ENCODE peak calls at places on chromosomes 6 and 20, in nine cellular contexts. One of them, this sample, is unnamed.
A peak's percentile ranks its signal among the peaks of the same experiment; 100 is the strongest.

GRCh38 chr20:46803446-46804020 is 91.1 kb upstream of the EYA2 start:
- DNase-seq in mammary epithelial cell: no peak
- DNase-seq in CD8-positive, alpha-beta T cell: no peak
- DNase-seq in SJSA1: no peak
- DNase-seq in lower lobe of right lung: no peak
- DNase-seq in heart left ventricle: no peak
- DNase-seq in heart right ventricle: no peak
- DNase-seq in Peyer's patch: no peak
- DNase-seq in HepG2: no peak
- DNase-seq in this sample: no peak

GRCh38 chr6:4607026-4607704 is 169.0 kb upstream of the CDYL start:
- DNase-seq in lower lobe of right lung: no peak
- DNase-seq in CD8-positive, alpha-beta T cell: no peak
- DNase-seq in HepG2: no peak
- DNase-seq in SJSA1: peak; percentile 45
- DNase-seq in Peyer's patch: no peak
- DNase-seq in heart right ventricle: peak; percentile 29
- DNase-seq in mammary epithelial cell: peak; percentile 82
- DNase-seq in heart left ventricle: no peak
- DNase-seq in this sample: no peak

GRCh38 chr6:26553739-26554668 is 15.8 kb downstream of the HMGN4 start:
- DNase-seq in SJSA1: peak; percentile 97
- DNase-seq in mammary epithelial cell: peak; percentile 89
- DNase-seq in heart left ventricle: peak; percentile 79
- DNase-seq in heart right ventricle: peak; percentile 77
- DNase-seq in lower lobe of right lung: peak; percentile 77
- DNase-seq in Peyer's patch: peak; percentile 61
- DNase-seq in CD8-positive, alpha-beta T cell: peak; percentile 84
- DNase-seq in HepG2: peak; percentile 81
- DNase-seq in this sample: peak; percentile 82

GRCh38 chr20:18506744-18507143 is 996 bp upstream of the SEC23B start:
- DNase-seq in heart left ventricle: no peak
- DNase-seq in lower lobe of right lung: no peak
- DNase-seq in Peyer's patch: no peak
- DNase-seq in mammary epithelial cell: peak; percentile 25
- DNase-seq in HepG2: no peak
- DNase-seq in CD8-positive, alpha-beta T cell: peak; percentile 50
- DNase-seq in heart right ventricle: no peak
- DNase-seq in SJSA1: no peak
- DNase-seq in this sample: no peak

GRCh38 chr20:22499475-22500174 is 84.7 kb downstream of the FOXA2 start:
- DNase-seq in mammary epithelial cell: no peak
- DNase-seq in heart left ventricle: no peak
- DNase-seq in SJSA1: no peak
- DNase-seq in Peyer's patch: no peak
- DNase-seq in HepG2: no peak
- DNase-seq in CD8-positive, alpha-beta T cell: no peak
- DNase-seq in lower lobe of right lung: no peak
- DNase-seq in heart right ventricle: no peak
- DNase-seq in this sample: no peak

GRCh38 chr6:51472745-51473483 is 614.5 kb downstream of the PKHD1 start:
- DNase-seq in HepG2: no peak
- DNase-seq in heart left ventricle: no peak
- DNase-seq in CD8-positive, alpha-beta T cell: no peak
- DNase-seq in mammary epithelial cell: peak; percentile 88
- DNase-seq in heart right ventricle: no peak
- DNase-seq in lower lobe of right lung: no peak
- DNase-seq in SJSA1: no peak
- DNase-seq in Peyer's patch: no peak
- DNase-seq in this sample: no peak

GRCh38 chr20:34249291-34249690 is 8.1 kb downstream of the ASIP start:
- DNase-seq in mammary epithelial cell: no peak
- DNase-seq in lower lobe of right lung: no peak
- DNase-seq in CD8-positive, alpha-beta T cell: no peak
- DNase-seq in heart right ventricle: no peak
- DNase-seq in HepG2: no peak
- DNase-seq in heart left ventricle: no peak
- DNase-seq in Peyer's patch: peak; percentile 41
- DNase-seq in SJSA1: no peak
- DNase-seq in this sample: no peak

GRCh38 chr20:9166153-9166780 is 97.4 kb downstream of the PLCB4 start:
- DNase-seq in lower lobe of right lung: no peak
- DNase-seq in mammary epithelial cell: no peak
- DNase-seq in SJSA1: no peak
- DNase-seq in CD8-positive, alpha-beta T cell: no peak
- DNase-seq in heart left ventricle: no peak
- DNase-seq in heart right ventricle: no peak
- DNase-seq in Peyer's patch: no peak
- DNase-seq in HepG2: no peak
- DNase-seq in this sample: no peak

GRCh38 chr20:14232650-14233049 is 104.8 kb downstream of the FLRT3 start:
- DNase-seq in heart right ventricle: no peak
- DNase-seq in lower lobe of right lung: no peak
- DNase-seq in mammary epithelial cell: no peak
- DNase-seq in Peyer's patch: no peak
- DNase-seq in SJSA1: no peak
- DNase-seq in heart left ventricle: no peak
- DNase-seq in HepG2: no peak
- DNase-seq in CD8-positive, alpha-beta T cell: no peak
- DNase-seq in this sample: no peak

GRCh38 chr6:167795321-167795811 is 31.3 kb upstream of the AFDN start:
- DNase-seq in heart right ventricle: no peak
- DNase-seq in mammary epithelial cell: no peak
- DNase-seq in SJSA1: no peak
- DNase-seq in Peyer's patch: no peak
- DNase-seq in HepG2: no peak
- DNase-seq in heart left ventricle: no peak
- DNase-seq in CD8-positive, alpha-beta T cell: no peak
- DNase-seq in lower lobe of right lung: no peak
- DNase-seq in this sample: no peak

GRCh38 chr20:19322061-19322985 is 109.9 kb downstream of the SLC24A3 start:
- DNase-seq in heart right ventricle: no peak
- DNase-seq in HepG2: no peak
- DNase-seq in mammary epithelial cell: no peak
- DNase-seq in SJSA1: no peak
- DNase-seq in CD8-positive, alpha-beta T cell: no peak
- DNase-seq in heart left ventricle: no peak
- DNase-seq in Peyer's patch: no peak
- DNase-seq in lower lobe of right lung: no peak
- DNase-seq in this sample: no peak

GRCh38 chr6:89662659-89663223 is 24.2 kb upstream of the LYRM2 start:
- DNase-seq in HepG2: no peak
- DNase-seq in SJSA1: no peak
- DNase-seq in heart left ventricle: no peak
- DNase-seq in lower lobe of right lung: no peak
- DNase-seq in CD8-positive, alpha-beta T cell: no peak
- DNase-seq in heart right ventricle: no peak
- DNase-seq in mammary epithelial cell: no peak
- DNase-seq in Peyer's patch: no peak
- DNase-seq in this sample: no peak
- H3K36me3 ChIP-seq in HepG2: peaks cover 21% of the 10 kb centered on the region
- H3K36me3 ChIP-seq in SJSA1: peaks cover 46% of the 10 kb centered on the region
- H3K36me3 ChIP-seq in heart left ventricle: no peaks in the 10 kb centered on the region
- H3K36me3 ChIP-seq in lower lobe of right lung: peaks cover 98% of the 10 kb centered on the region
- H3K36me3 ChIP-seq in CD8-positive, alpha-beta T cell: peaks cover 42% of the 10 kb centered on the region
- H3K36me3 ChIP-seq in heart right ventricle: peaks cover 43% of the 10 kb centered on the region
- H3K36me3 ChIP-seq in mammary epithelial cell: peaks cover 38% of the 10 kb centered on the region
- H3K36me3 ChIP-seq in Peyer's patch: no peaks in the 10 kb centered on the region
- H3K36me3 ChIP-seq in this sample: peaks cover 40% of the 10 kb centered on the region

DNA sequence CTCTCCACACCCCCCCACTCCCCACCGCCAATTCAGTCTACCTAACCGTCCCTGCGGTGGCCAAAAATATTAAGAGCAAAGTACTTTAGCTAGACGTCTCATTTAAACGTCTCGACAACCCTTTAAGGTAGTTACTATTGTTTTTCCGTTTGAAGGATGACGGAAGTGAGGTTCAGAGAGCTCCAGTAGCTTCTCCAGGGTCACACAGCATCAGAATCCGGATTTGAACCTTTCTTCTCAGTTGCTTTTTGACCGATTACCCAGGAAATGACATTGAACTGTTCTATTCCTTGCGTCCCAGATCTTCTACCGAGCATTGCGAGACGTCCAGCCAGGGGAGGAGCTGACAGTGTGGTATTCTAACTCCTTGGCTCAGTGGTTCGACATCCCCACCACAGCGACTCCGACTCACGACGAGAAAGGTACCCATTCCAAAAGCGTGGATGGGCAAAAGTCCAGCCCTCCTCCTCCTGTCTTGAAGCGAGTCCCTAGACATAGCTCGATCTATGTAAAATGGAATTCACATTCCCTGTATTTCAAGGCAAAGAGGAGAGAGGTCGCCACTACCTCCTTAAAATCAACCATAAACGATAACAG is 2.4 kb downstream of the PRDM13 start:
- DNase-seq in CD8-positive, alpha-beta T cell: no peak
- DNase-seq in SJSA1: no peak
- DNase-seq in Peyer's patch: no peak
- DNase-seq in HepG2: no peak
- DNase-seq in heart right ventricle: no peak
- DNase-seq in heart left ventricle: no peak
- DNase-seq in lower lobe of right lung: no peak
- DNase-seq in mammary epithelial cell: no peak
- DNase-seq in this sample: no peak
- H3K9me3 ChIP-seq in CD8-positive, alpha-beta T cell: no peaks in the 10 kb centered on the region
- H3K9me3 ChIP-seq in SJSA1: no peaks in the 10 kb centered on the region
- H3K9me3 ChIP-seq in Peyer's patch: no peaks in the 10 kb centered on the region
- H3K9me3 ChIP-seq in HepG2: no peaks in the 10 kb centered on the region
- H3K9me3 ChIP-seq in heart right ventricle: no peaks in the 10 kb centered on the region
- H3K9me3 ChIP-seq in heart left ventricle: no peaks in the 10 kb centered on the region
- H3K9me3 ChIP-seq in lower lobe of right lung: no peaks in the 10 kb centered on the region
- H3K9me3 ChIP-seq in mammary epithelial cell: no peaks in the 10 kb centered on the region
- H3K9me3 ChIP-seq in this sample: no peaks in the 10 kb centered on the region

DNA sequence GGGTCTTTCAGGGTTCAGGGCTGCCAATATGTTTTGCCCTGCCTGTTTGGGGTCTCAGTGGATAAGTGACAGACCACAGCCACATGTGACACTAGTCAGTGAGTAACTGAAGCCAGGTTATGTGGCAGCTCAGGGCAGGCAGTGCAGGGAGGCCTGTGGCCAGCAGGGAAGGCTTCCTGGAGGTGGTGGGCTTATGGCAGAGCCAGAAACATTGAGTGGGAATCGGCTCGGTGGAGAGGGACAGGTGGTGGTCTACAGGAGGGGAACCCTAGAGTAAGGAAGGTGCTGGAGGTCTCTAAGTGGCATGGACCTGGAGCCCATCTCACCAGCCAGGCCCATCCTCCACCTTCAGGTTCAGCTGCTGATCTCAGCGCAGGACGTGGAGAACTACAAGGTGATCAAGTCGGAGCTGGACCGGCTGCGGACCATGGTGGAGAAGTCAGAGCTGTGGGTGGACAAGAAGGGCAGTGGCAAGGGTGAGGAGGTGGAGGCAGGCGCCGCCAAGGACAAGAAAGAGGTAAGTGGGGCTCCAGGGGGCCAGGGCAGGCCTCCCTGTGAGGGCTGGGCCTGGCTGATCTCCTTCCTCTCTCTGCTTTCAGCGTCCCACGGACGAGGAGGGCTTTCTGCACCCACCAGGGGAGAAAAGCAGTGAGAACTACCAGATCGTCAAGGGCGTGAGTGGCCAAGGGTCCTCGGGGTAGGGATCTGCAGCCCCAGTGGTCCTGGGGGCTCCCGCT is 34.9 kb downstream of the UQCC2 start:
- DNase-seq in SJSA1: no peak
- DNase-seq in lower lobe of right lung: no peak
- DNase-seq in heart right ventricle: no peak
- DNase-seq in heart left ventricle: no peak
- DNase-seq in HepG2: no peak
- DNase-seq in mammary epithelial cell: no peak
- DNase-seq in CD8-positive, alpha-beta T cell: no peak
- DNase-seq in Peyer's patch: no peak
- DNase-seq in this sample: no peak
- H3K36me3 ChIP-seq in SJSA1: peaks cover 78% of the 10 kb centered on the region
- H3K36me3 ChIP-seq in lower lobe of right lung: peaks cover 98% of the 10 kb centered on the region
- H3K36me3 ChIP-seq in heart right ventricle: peaks cover 10% of the 10 kb centered on the region
- H3K36me3 ChIP-seq in heart left ventricle: no peaks in the 10 kb centered on the region
- H3K36me3 ChIP-seq in HepG2: peaks cover 4% of the 10 kb centered on the region
- H3K36me3 ChIP-seq in mammary epithelial cell: peaks cover 47% of the 10 kb centered on the region
- H3K36me3 ChIP-seq in CD8-positive, alpha-beta T cell: peaks cover 66% of the 10 kb centered on the region
- H3K36me3 ChIP-seq in Peyer's patch: no peaks in the 10 kb centered on the region
- H3K36me3 ChIP-seq in this sample: peaks cover 46% of the 10 kb centered on the region

GRCh38 chr6:118860880-118861279 is 33.1 kb upstream of the ASF1A start:
- DNase-seq in SJSA1: no peak
- DNase-seq in heart right ventricle: no peak
- DNase-seq in Peyer's patch: no peak
- DNase-seq in mammary epithelial cell: no peak
- DNase-seq in lower lobe of right lung: no peak
- DNase-seq in HepG2: no peak
- DNase-seq in heart left ventricle: no peak
- DNase-seq in CD8-positive, alpha-beta T cell: no peak
- DNase-seq in this sample: no peak

GRCh38 chr6:118862443-118862842 is 31.5 kb upstream of the ASF1A start:
- DNase-seq in SJSA1: no peak
- DNase-seq in Peyer's patch: no peak
- DNase-seq in HepG2: no peak
- DNase-seq in heart left ventricle: no peak
- DNase-seq in lower lobe of right lung: no peak
- DNase-seq in CD8-positive, alpha-beta T cell: no peak
- DNase-seq in mammary epithelial cell: no peak
- DNase-seq in heart right ventricle: no peak
- DNase-seq in this sample: no peak

GRCh38 chr6:118867181-118867580 is 26.8 kb upstream of the ASF1A start:
- DNase-seq in heart left ventricle: no peak
- DNase-seq in heart right ventricle: no peak
- DNase-seq in SJSA1: peak; percentile 9
- DNase-seq in CD8-positive, alpha-beta T cell: no peak
- DNase-seq in Peyer's patch: no peak
- DNase-seq in mammary epithelial cell: no peak
- DNase-seq in HepG2: no peak
- DNase-seq in lower lobe of right lung: no peak
- DNase-seq in this sample: no peak

GRCh38 chr6:118860363-118860762 is 33.6 kb upstream of the ASF1A start:
- DNase-seq in heart left ventricle: no peak
- DNase-seq in SJSA1: no peak
- DNase-seq in Peyer's patch: no peak
- DNase-seq in CD8-positive, alpha-beta T cell: no peak
- DNase-seq in HepG2: no peak
- DNase-seq in mammary epithelial cell: no peak
- DNase-seq in lower lobe of right lung: no peak
- DNase-seq in heart right ventricle: no peak
- DNase-seq in this sample: no peak

DNA sequence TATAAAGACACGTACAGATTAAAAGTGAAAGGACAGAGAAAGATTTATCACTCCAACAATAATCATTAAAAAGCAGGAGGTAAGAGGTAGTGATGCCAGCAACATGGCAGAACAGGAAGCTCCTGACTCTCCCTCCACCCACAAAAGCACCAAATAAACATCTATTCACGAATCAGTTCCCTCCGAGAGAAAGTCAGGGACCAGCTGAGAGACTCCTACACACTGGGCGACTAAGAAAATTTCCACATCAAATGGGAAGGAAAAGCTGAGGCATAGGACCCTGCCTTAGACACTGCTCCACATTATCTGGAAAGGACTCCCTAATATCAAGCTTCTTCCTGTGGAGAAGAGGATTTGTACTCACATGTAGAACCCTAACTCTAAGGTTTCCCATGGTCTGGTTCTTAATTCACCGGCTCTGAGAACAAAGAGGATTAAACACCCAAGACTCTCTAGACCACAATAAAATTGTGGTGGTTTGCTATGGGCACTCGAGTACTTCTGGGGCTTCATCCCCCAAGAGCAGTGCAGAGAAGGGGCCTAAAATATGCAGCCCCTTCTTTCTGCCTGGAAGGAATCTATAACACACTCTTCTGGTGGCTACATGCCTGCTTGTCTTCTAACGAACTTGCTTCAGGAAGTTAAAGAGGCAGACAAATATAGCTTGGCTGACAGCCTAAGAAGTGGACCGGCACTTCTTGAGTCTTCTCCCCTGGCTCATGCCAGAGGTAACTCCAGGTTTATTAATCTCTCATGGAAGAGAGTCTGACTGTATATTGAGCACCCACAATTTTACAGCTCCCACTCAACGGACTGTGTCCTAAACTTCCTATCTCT is 29.4 kb upstream of the ASF1A start:
- DNase-seq in lower lobe of right lung: no peak
- DNase-seq in SJSA1: no peak
- DNase-seq in CD8-positive, alpha-beta T cell: no peak
- DNase-seq in HepG2: no peak
- DNase-seq in heart left ventricle: no peak
- DNase-seq in heart right ventricle: no peak
- DNase-seq in Peyer's patch: no peak
- DNase-seq in mammary epithelial cell: no peak
- DNase-seq in this sample: no peak
- H3K9me3 ChIP-seq in lower lobe of right lung: no peaks in the 10 kb centered on the region
- H3K9me3 ChIP-seq in SJSA1: no peaks in the 10 kb centered on the region
- H3K9me3 ChIP-seq in CD8-positive, alpha-beta T cell: no peaks in the 10 kb centered on the region
- H3K9me3 ChIP-seq in HepG2: no peaks in the 10 kb centered on the region
- H3K9me3 ChIP-seq in heart left ventricle: no peaks in the 10 kb centered on the region
- H3K9me3 ChIP-seq in heart right ventricle: no peaks in the 10 kb centered on the region
- H3K9me3 ChIP-seq in Peyer's patch: no peaks in the 10 kb centered on the region
- H3K9me3 ChIP-seq in mammary epithelial cell: no peaks in the 10 kb centered on the region
- H3K9me3 ChIP-seq in this sample: no peaks in the 10 kb centered on the region

This sample was measured in CD8-positive, alpha-beta memory T cell.